ENCODE peak calls at places on chromosomes 13 and 19, in six cellular contexts. Y is tibial artery, B is H54, P is SJSA1, D is natural killer cell, G is T-helper 17 cell. N is an unnamed sample.

GRCh38 chr19:57099199-57099661 is 20.6 kb upstream of the USP29 start:
- DNase-seq in Y (peak), B (peak), P (no peak), D (peak), G (peak), N (peak)

GRCh38 chr13:113507564-113508210 is 17.2 kb upstream of the DCUN1D2 start:
- DNase-seq in Y (no peak), B (no peak), P (no peak), D (no peak), G (no peak), N (no peak)

GRCh38 chr19:18065173-18065495 is 21.6 kb downstream of the IL12RB1 start:
- DNase-seq in Y (no peak), B (no peak), P (no peak), D (no peak), G (no peak), N (no peak)

GRCh38 chr19:46056536-46056935 is 15.7 kb upstream of the IGFL4 start:
- DNase-seq in Y (no peak), B (no peak), P (no peak), D (no peak), G (no peak), N (no peak)

GRCh38 chr19:1967087-1967608 is 26.2 kb downstream of the CSNK1G2 start:
- DNase-seq in Y (no peak), B (no peak), P (no peak), D (peak), G (no peak), N (no peak)

GRCh38 chr13:113746143-113746525 is 12.9 kb upstream of the TMEM255B start:
- DNase-seq in Y (no peak), B (no peak), P (no peak), D (no peak), G (no peak), N (peak)

GRCh38 chr19:55344444-55344843 is 4.8 kb downstream of the KMT5C start:
- DNase-seq in Y (no peak), B (no peak), P (no peak), D (no peak), G (no peak), N (no peak)

GRCh38 chr13:19606152-19606551 is 27.3 kb upstream of the MPHOSPH8 start:
- DNase-seq in Y (no peak), B (peak), P (no peak), D (no peak), G (no peak), N (no peak)

GRCh38 chr19:40192758-40193586 is 1.7 kb downstream of the MAP3K10 start:
- DNase-seq in Y (no peak), B (no peak), P (no peak), D (no peak), G (no peak), N (no peak)

GRCh38 chr19:8101311-8101710 is 48.1 kb downstream of the FBN3 start:
- DNase-seq in Y (no peak), B (no peak), P (no peak), D (no peak), G (no peak), N (no peak)

GRCh38 chr19:49534632-49535385 is 7.0 kb downstream of the RCN3 start:
- DNase-seq in Y (no peak), B (no peak), P (no peak), D (no peak), G (no peak), N (no peak)

GRCh38 chr13:46926856-46927625 is 30.2 kb upstream of the HTR2A start:
- DNase-seq in Y (no peak), B (no peak), P (no peak), D (no peak), G (no peak), N (no peak)

GRCh38 chr13:90302113-90302512 is 1045.4 kb upstream of the MIR17HG start:
- DNase-seq in Y (no peak), B (peak), P (no peak), D (no peak), G (no peak), N (peak)

GRCh38 chr13:102141625-102142472 is 260.0 kb downstream of the FGF14 start:
- DNase-seq in Y (no peak), B (no peak), P (no peak), D (no peak), G (no peak), N (peak)

GRCh38 chr13:105670179-105671015 is 865.1 kb downstream of the EFNB2 start:
- DNase-seq in Y (no peak), B (no peak), P (no peak), D (no peak), G (no peak), N (no peak)

GRCh38 chr19:17184381-17184841 is 30.7 kb upstream of the USE1 start:
- DNase-seq in Y (no peak), B (no peak), P (no peak), D (peak), G (no peak), N (no peak)

GRCh38 chr19:45075215-45076028 is 856 bp downstream of the ZNF296 start:
- DNase-seq in Y (peak), B (no peak), P (no peak), D (peak), G (no peak), N (peak)

GRCh38 chr19:21321996-21322395 is 7.2 kb downstream of the ZNF708 start:
- DNase-seq in Y (no peak), B (no peak), P (no peak), D (no peak), G (no peak), N (no peak)

GRCh38 chr13:24152292-24153214 is 8.0 kb upstream of the SPATA13 start:
- DNase-seq in Y (no peak), B (no peak), P (peak), D (no peak), G (no peak), N (no peak)

GRCh38 chr19:49832556-49832955 is 14.5 kb downstream of the MED25 start:
- DNase-seq in Y (no peak), B (no peak), P (no peak), D (no peak), G (no peak), N (no peak)

GRCh38 chr13:72953391-72953960 is 105.3 kb upstream of the KLF5 start:
- DNase-seq in Y (no peak), B (no peak), P (no peak), D (no peak), G (no peak), N (no peak)

GRCh38 chr13:39496487-39496998 is 106.5 kb downstream of the LHFPL6 start:
- DNase-seq in Y (no peak), B (no peak), P (no peak), D (no peak), G (no peak), N (peak)

GRCh38 chr13:35953537-35954206 is 177.5 kb downstream of the DCLK1 start:
- DNase-seq in Y (peak), B (peak), P (peak), D (no peak), G (no peak), N (peak)

GRCh38 chr19:53977991-53978731 is 13.3 kb upstream of the CACNG6 start:
- DNase-seq in Y (peak), B (peak), P (no peak), D (no peak), G (no peak), N (peak)

GRCh38 chr19:40191836-40192646 is 815 bp downstream of the MAP3K10 start:
- DNase-seq in Y (no peak), B (peak), P (no peak), D (peak), G (no peak), N (peak)

GRCh38 chr13:33740134-33740538 is 77.8 kb upstream of the RFC3 start:
- DNase-seq in Y (no peak), B (no peak), P (peak), D (no peak), G (no peak), N (no peak)

GRCh38 chr13:20182231-20182846 is 10.4 kb downstream of the GJB2 start:
- DNase-seq in Y (no peak), B (peak), P (no peak), D (no peak), G (no peak), N (peak)

GRCh38 chr13:104015646-104016396 is 949.6 kb upstream of the SLC10A2 start:
- DNase-seq in Y (no peak), B (no peak), P (peak), D (no peak), G (no peak), N (no peak)

GRCh38 chr13:106373989-106374572 is 161.4 kb downstream of the EFNB2 start:
- DNase-seq in Y (no peak), B (no peak), P (no peak), D (no peak), G (no peak), N (no peak)

GRCh38 chr19:13398780-13399726 is 107.2 kb downstream of the CACNA1A start:
- DNase-seq in Y (no peak), B (peak), P (peak), D (no peak), G (no peak), N (peak)

GRCh38 chr19:33859016-33859415 is 62.3 kb downstream of the KCTD15 start:
- DNase-seq in Y (no peak), B (no peak), P (no peak), D (no peak), G (no peak), N (no peak)

GRCh38 chr13:51913421-51914136 is 51.8 kb downstream of the CCDC70 start:
- DNase-seq in Y (no peak), B (no peak), P (no peak), D (no peak), G (no peak), N (peak)